ENCODE peak calls at places on chromosomes 6 and 20, in ten cellular contexts. C, M, T, X, G, A, J, E, H and N are unnamed samples.

GRCh38 chr6:147106759-147107401 is 97.3 kb upstream of the STXBP5 start:
- DNase-seq in A (peak), C (no peak), E (peak), H (no peak), T (no peak), G (no peak), X (no peak), M (peak), J (no peak), N (no peak)

GRCh38 chr6:112282217-112282616 is 27.9 kb upstream of the LAMA4 start:
- DNase-seq in A (peak), T (no peak), X (no peak), C (no peak), J (peak), G (no peak), H (peak), E (peak), M (peak), N (no peak)

GRCh38 chr6:108921547-108922331 is 73.5 kb downstream of the ARMC2 start:
- DNase-seq in H (no peak), A (peak), E (peak), C (no peak), T (no peak), M (peak), J (no peak), G (no peak), X (no peak), N (no peak)

GRCh38 chr20:44072381-44072780 is 114.6 kb downstream of the JPH2 start:
- DNase-seq in G (no peak), C (no peak), J (no peak), T (no peak), H (no peak), M (no peak), A (no peak), X (no peak), E (no peak), N (no peak)

GRCh38 chr6:108671175-108671574 is 110.5 kb downstream of the FOXO3 start:
- DNase-seq in E (no peak), A (no peak), C (no peak), M (no peak), G (no peak), H (no peak), T (no peak), J (no peak), X (no peak), N (no peak)

GRCh38 chr20:24620937-24621519 is 151.6 kb downstream of the SYNDIG1 start:
- DNase-seq in J (no peak), G (no peak), E (no peak), M (no peak), A (no peak), X (no peak), H (no peak), T (no peak), C (no peak), N (no peak)

GRCh38 chr6:64520050-64520449 is 884.4 kb downstream of the PHF3 start:
- DNase-seq in J (peak), M (peak), G (no peak), E (peak), A (peak), C (no peak), T (no peak), H (peak), X (no peak), N (no peak)

GRCh38 chr6:131058236-131058635 is 4.8 kb downstream of the EPB41L2 start:
- DNase-seq in T (no peak), H (no peak), J (no peak), A (peak), G (no peak), E (peak), X (no peak), C (no peak), M (peak), N (no peak)

GRCh38 chr6:160226118-160226541 is 32.5 kb downstream of the SLC22A2 start:
- DNase-seq in M (no peak), H (peak), G (no peak), A (no peak), E (no peak), J (no peak), T (no peak), C (no peak), X (no peak), N (peak)

GRCh38 chr20:13464702-13465101 is 174.0 kb downstream of the TASP1 start:
- DNase-seq in A (no peak), G (no peak), E (peak), M (peak), H (no peak), J (no peak), T (no peak), X (no peak), C (no peak), N (no peak)

GRCh38 chr6:24831771-24832718 is 33.3 kb upstream of the ARMH2 start:
- DNase-seq in C (no peak), M (peak), A (peak), H (no peak), T (no peak), X (no peak), G (no peak), J (no peak), E (peak), N (no peak)

GRCh38 chr20:58310291-58310782 is 822 bp downstream of the RAB22A start:
- DNase-seq in A (peak), X (no peak), J (peak), G (no peak), E (no peak), C (peak), H (no peak), T (no peak), M (peak), N (no peak)

GRCh38 chr6:33384581-33385020 is 7.0 kb upstream of the KIFC1 start:
- DNase-seq in E (peak), J (peak), C (no peak), A (peak), T (no peak), X (no peak), G (no peak), M (peak), H (peak), N (no peak)

GRCh38 chr6:12033770-12034169 is 21.7 kb downstream of the HIVEP1 start:
- DNase-seq in H (no peak), G (no peak), A (no peak), J (no peak), X (no peak), T (no peak), C (no peak), M (no peak), E (peak), N (no peak)

GRCh38 chr20:53434662-53435061 is 159.0 kb downstream of the ZNF217 start:
- DNase-seq in G (no peak), H (no peak), C (no peak), T (no peak), X (no peak), E (no peak), M (no peak), A (no peak), J (no peak), N (no peak)

GRCh38 chr6:125310994-125311649 is 9.4 kb upstream of the HDDC2 start:
- DNase-seq in E (peak), C (peak), A (peak), J (peak), T (no peak), G (no peak), M (peak), H (peak), X (peak), N (no peak)

GRCh38 chr6:19052219-19052618 is 665.1 kb downstream of the RNF144B start:
- DNase-seq in E (no peak), A (peak), M (peak), H (peak), T (no peak), X (no peak), G (no peak), C (no peak), J (no peak), N (no peak)

GRCh38 chr20:52025938-52026337 is 165.6 kb downstream of the ZFP64 start:
- DNase-seq in X (no peak), A (no peak), M (no peak), C (no peak), E (peak), J (no peak), H (no peak), T (no peak), G (no peak), N (no peak)

GRCh38 chr20:36827541-36828279 is 48.2 kb upstream of the TLDC2 start:
- DNase-seq in G (no peak), M (no peak), A (no peak), H (no peak), X (no peak), C (no peak), T (no peak), J (no peak), E (peak), N (no peak)

GRCh38 chr20:13231031-13231752 is 10.1 kb downstream of the ISM1 start:
- DNase-seq in T (no peak), M (peak), G (no peak), C (no peak), X (no peak), A (peak), H (peak), E (peak), J (peak), N (no peak)

GRCh38 chr6:65937982-65938381 is 231.0 kb upstream of the EYS start:
- DNase-seq in M (no peak), A (peak), J (no peak), C (no peak), G (no peak), E (no peak), T (no peak), H (peak), X (no peak), N (no peak)

GRCh38 chr6:36116066-36116465 is 14.2 kb upstream of the MAPK13 start:
- DNase-seq in J (no peak), E (no peak), M (no peak), C (no peak), T (no peak), X (no peak), H (no peak), G (no peak), A (no peak), N (no peak)